ENCODE peak calls at places on chromosomes 6 and 20, in ten cellular contexts. E, L, G, H, V, Z, F, N, D and Y are unnamed samples. For H3K4me1, the result is how much of the 10 kb centered on the place peaks cover.

GRCh38 chr20:31923388-31924271 is 28.2 kb downstream of the PDRG1 start:
- DNase-seq in N (no peak), L (no peak), F (no peak), H (no peak), E (no peak), G (no peak), D (no peak), V (no peak), Z (no peak), Y (no peak)

GRCh38 chr6:130853555-130854183 is 26.5 kb downstream of the SMLR1 start:
- DNase-seq in F (no peak), V (no peak), E (no peak), Z (no peak), D (no peak), G (no peak), L (no peak), H (no peak), N (no peak), Y (no peak)

GRCh38 chr20:39897781-39898466 is 791.1 kb downstream of the MAFB start:
- DNase-seq in D (no peak), V (no peak), F (no peak), G (no peak), N (no peak), L (no peak), Z (no peak), E (no peak), H (no peak), Y (no peak)

GRCh38 chr6:150723857-150724256 is 124.2 kb downstream of the PLEKHG1 start:
- DNase-seq in H (no peak), V (no peak), Z (no peak), L (no peak), F (no peak), G (no peak), N (no peak), E (no peak), D (no peak), Y (no peak)

GRCh38 chr6:84825461-84825860 is 61.1 kb upstream of the TBX18 start:
- DNase-seq in V (no peak), G (no peak), L (no peak), E (no peak), Z (no peak), F (peak), N (no peak), H (no peak), D (no peak), Y (no peak)

GRCh38 chr20:21147593-21147992 is 21.7 kb downstream of the KIZ start:
- DNase-seq in D (no peak), L (no peak), N (no peak), E (no peak), Z (no peak), F (peak), G (no peak), V (no peak), H (no peak), Y (no peak)

GRCh38 chr6:166068768-166069167 is 98.9 kb downstream of the TBXT start:
- DNase-seq in N (no peak), E (no peak), D (no peak), G (no peak), L (no peak), V (no peak), F (no peak), Z (no peak), H (no peak), Y (no peak)

GRCh38 chr6:87105823-87106222 is 10.9 kb upstream of the CGA start:
- DNase-seq in E (no peak), G (no peak), D (no peak), F (no peak), V (no peak), L (no peak), Z (no peak), H (no peak), N (no peak), Y (no peak)

GRCh38 chr20:2172305-2173175 is 70.9 kb downstream of the STK35 start:
- DNase-seq in H (peak), N (peak), G (peak), Z (peak), D (peak), F (peak), E (peak), L (peak), V (peak), Y (peak)
- H3K4me3 ChIP-seq in H (no peak), N (no peak), G (no peak), Z (no peak), D (no peak), F (no peak), E (no peak), L (no peak), V (no peak), Y (no peak)

DNA sequence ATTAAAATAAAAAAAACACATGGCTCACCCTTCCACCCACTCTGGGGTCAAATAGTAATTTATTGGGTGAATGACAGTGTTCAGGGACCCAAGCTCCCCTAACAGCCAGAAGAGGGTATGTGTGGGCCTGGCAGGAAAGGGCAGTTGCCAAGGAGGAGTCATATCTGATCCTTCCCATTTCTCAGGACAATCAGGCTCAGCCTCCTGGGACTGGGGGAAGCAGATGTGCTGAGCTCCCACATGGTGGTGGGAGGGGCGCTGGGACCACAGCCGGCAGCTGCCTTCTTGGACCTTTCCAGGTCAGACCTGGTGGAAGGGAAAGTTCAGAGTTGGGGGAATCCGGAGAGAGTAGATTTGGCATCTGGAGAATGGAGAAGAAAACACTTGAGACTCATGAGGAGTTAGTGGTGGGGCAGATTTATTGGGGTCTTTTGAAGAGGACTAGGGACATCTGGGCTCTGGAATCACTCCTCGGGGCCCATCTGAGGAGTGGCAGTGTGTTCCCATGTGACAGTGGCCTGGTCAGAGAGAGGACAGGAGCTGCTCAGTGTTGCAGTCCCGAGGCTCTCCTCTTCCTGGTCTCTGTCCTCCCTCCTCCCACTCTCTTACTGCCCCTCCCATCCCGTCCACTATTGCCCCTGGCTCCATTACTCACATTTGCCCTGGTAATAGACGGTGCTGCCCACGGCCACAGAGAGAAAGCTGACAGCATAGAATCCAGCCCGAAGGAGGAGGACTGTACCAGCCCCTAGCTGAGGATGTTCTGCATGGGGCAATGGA is 3.0 kb downstream of the LST1 start:
- DNase-seq in N (no peak), E (no peak), H (no peak), L (no peak), D (no peak), F (no peak), Z (no peak), G (no peak), V (no peak), Y (no peak)
- H3K4me1 ChIP-seq in N (under half), E (under half), H (half or more), L (under half), D (under half), F (under half), Z (under half), G (half or more), V (half or more), Y (under half)

DNA sequence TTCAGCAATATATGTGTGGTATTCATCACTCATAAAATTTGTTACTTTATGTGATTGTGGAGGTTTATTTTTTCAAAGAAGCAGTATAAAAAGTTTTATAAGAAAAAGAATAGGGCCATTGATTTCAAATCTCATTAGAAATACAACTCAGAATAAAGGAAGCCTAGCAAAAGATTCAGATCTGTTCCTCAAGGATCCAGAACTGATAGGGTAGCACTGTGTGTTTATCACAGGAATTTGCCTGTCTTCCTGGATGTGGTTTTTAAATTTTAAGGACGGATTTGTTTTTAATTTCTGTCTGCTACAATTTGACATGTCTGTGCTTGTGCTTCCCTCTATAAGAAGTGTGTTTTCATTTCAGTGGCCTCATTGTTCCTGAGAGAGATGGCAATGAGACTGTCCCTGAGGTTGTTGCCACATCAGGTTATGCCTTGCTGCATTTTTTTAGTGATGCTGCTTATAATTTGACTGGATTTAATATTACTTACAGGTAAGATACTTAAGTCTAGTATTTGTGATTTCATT is 74.6 kb downstream of the ATRN start:
- DNase-seq in L (no peak), F (no peak), Z (no peak), H (no peak), N (no peak), D (no peak), V (no peak), E (no peak), G (no peak), Y (no peak)
- H3K27ac ChIP-seq in L (no peak), F (peak), Z (no peak), H (no peak), N (no peak), D (no peak), V (no peak), E (no peak), G (no peak), Y (no peak)

GRCh38 chr6:82641677-82642076 is 278.1 kb downstream of the TPBG start:
- DNase-seq in V (no peak), N (no peak), G (no peak), L (no peak), H (no peak), Z (no peak), F (no peak), D (no peak), E (no peak), Y (no peak)
- H3K4me3 ChIP-seq in V (no peak), N (no peak), G (no peak), L (no peak), H (no peak), Z (no peak), F (no peak), D (no peak), E (no peak), Y (no peak)

GRCh38 chr6:44237021-44237812 is 9.7 kb upstream of the HSP90AB1 start:
- DNase-seq in V (peak), E (peak), F (peak), Z (peak), G (peak), L (peak), N (peak), D (peak), H (no peak), Y (peak)

GRCh38 chr6:44233560-44234100 is 10.2 kb downstream of the SLC29A1 start:
- DNase-seq in D (no peak), E (peak), F (no peak), Z (no peak), V (no peak), G (no peak), L (no peak), H (no peak), N (no peak), Y (no peak)

GRCh38 chr6:44235891-44236516 is 10.9 kb upstream of the HSP90AB1 start:
- DNase-seq in N (no peak), Z (no peak), E (no peak), F (no peak), L (peak), H (no peak), V (no peak), D (no peak), G (no peak), Y (no peak)

GRCh38 chr6:44234101-44235090 is 11.0 kb downstream of the SLC29A1 start:
- DNase-seq in E (peak), D (peak), Z (no peak), V (no peak), L (peak), F (peak), H (no peak), N (peak), G (peak), Y (peak)

DNA sequence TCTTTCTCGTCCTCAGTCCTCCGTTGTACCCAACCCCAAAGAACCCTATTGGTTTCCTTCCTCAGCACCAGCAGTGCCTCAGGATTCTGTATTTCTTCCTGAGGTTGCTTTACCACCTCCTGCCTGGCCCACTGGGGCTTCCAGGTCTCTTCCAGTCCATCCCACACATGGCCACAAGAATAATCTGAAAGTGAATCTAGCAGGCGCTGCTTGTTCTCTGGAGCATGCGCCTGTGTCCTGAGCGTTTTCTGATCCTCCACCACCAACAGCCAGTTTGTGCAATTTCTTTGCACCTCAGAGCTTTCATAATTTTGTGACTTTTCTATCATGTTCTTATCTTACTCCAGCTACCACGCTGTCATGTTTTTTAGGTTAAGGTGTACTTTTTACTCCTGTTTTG is 11.6 kb upstream of the HSP90AB1 start:
- DNase-seq in Z (no peak), L (no peak), H (no peak), E (no peak), G (no peak), N (no peak), F (no peak), D (no peak), V (no peak), Y (no peak)
- H3K4me1 ChIP-seq in Z (under half), L (under half), H (under half), E (under half), G (half or more), N (under half), F (under half), D (half or more), V (under half), Y (under half)

GRCh38 chr6:156659317-156660198 is 117.6 kb upstream of the ARID1B start:
- DNase-seq in V (no peak), N (no peak), F (no peak), L (no peak), Z (no peak), D (no peak), E (no peak), G (no peak), H (no peak), Y (no peak)

GRCh38 chr6:156657311-156657710 is 119.9 kb upstream of the ARID1B start:
- DNase-seq in E (no peak), L (no peak), G (peak), H (no peak), F (no peak), V (no peak), D (no peak), Z (no peak), N (no peak), Y (no peak)

GRCh38 chr6:156658596-156659316 is 118.4 kb upstream of the ARID1B start:
- DNase-seq in G (no peak), Z (no peak), E (no peak), H (no peak), V (no peak), N (no peak), L (no peak), F (no peak), D (no peak), Y (no peak)

GRCh38 chr6:156660389-156660788 is 116.8 kb upstream of the ARID1B start:
- DNase-seq in H (no peak), Z (no peak), L (no peak), F (no peak), G (no peak), V (no peak), N (no peak), E (no peak), D (no peak), Y (no peak)

DNA sequence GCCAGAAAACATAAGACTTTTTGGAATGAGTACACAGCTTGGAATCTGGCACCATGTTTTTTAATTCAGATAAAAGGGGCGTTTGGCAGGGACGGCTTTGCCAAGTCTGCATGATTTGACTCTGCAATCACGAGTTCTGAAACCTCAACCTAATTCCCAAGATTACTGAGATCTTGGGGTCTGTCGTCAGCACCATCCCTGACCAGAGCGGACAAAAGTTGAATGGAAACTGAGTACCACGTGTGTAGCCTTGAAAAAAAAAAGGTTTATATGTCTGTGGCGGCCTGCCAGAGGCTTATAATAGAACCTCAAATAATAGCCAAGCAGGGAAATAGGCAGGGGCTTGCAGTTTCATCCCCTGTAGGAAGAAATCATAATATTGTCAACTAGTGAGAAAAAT is 119.0 kb upstream of the ARID1B start:
- DNase-seq in G (no peak), F (no peak), Z (no peak), V (no peak), H (no peak), E (no peak), N (no peak), D (no peak), L (no peak), Y (no peak)
- H3K27ac ChIP-seq in G (no peak), F (no peak), Z (no peak), V (no peak), H (no peak), E (no peak), N (no peak), D (peak), L (no peak), Y (no peak)

GRCh38 chr6:139825935-139826374 is 451.5 kb upstream of the CITED2 start:
- DNase-seq in N (no peak), H (no peak), D (no peak), F (no peak), G (no peak), L (no peak), V (no peak), Z (no peak), E (no peak), Y (no peak)

GRCh38 chr6:139821669-139822223 is 447.3 kb upstream of the CITED2 start:
- DNase-seq in H (no peak), N (no peak), F (no peak), L (no peak), D (no peak), V (no peak), Z (no peak), G (no peak), E (no peak), Y (no peak)

GRCh38 chr6:139823808-139824126 is 449.3 kb upstream of the CITED2 start:
- DNase-seq in H (no peak), E (no peak), V (no peak), D (no peak), L (no peak), Z (no peak), N (no peak), G (no peak), F (no peak), Y (no peak)

GRCh38 chr6:139824864-139825263 is 450.4 kb upstream of the CITED2 start:
- DNase-seq in D (no peak), F (no peak), Z (no peak), G (no peak), N (no peak), H (no peak), V (no peak), L (no peak), E (no peak), Y (no peak)

DNA sequence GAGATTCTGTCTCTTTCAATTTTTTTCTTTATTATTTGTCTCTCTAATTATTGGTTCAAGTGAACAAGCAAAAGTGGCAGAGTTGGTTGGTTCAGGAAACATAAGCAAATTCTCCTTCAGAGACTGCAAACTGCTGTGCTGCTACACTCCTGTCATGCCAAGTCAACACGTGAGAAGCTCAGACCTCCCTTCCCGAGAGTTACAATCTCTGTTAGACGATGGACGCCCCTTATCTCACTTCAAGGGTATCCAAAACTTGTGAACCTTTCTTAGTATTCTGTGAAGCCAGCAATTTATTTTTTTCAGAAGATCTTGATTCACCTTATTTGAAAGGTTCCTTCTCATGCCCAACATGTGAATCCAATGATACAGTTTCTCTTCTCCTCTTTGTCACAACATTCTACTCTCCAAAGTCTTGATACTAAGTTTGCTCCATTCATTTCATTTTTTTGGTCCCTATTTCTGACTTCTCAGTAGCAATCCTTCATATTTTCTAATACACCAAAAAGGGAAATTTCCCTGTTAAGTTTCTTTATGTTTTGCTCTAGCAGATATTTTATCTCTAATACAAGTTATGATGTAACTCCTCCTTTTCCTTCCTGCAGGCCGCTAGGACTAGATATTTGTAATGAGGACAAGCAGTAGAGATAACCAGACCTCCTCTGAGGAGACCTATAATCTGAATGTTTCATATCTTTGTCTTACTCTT is 448.8 kb upstream of the CITED2 start:
- DNase-seq in N (no peak), D (no peak), H (no peak), G (no peak), V (no peak), F (no peak), E (no peak), Z (no peak), L (no peak), Y (no peak)
- H3K4me3 ChIP-seq in N (no peak), D (no peak), H (no peak), G (no peak), V (no peak), F (no peak), E (no peak), Z (no peak), L (no peak), Y (no peak)

GRCh38 chr20:38114353-38114791 is 50.7 kb downstream of the TGM2 start:
- DNase-seq in L (peak), V (no peak), E (no peak), G (no peak), N (no peak), D (no peak), Z (no peak), H (no peak), F (peak), Y (no peak)

GRCh38 chr20:38117205-38117604 is 47.9 kb downstream of the TGM2 start:
- DNase-seq in N (no peak), G (no peak), H (no peak), D (no peak), E (no peak), Z (no peak), V (no peak), F (no peak), L (no peak), Y (no peak)

GRCh38 chr20:38115205-38115604 is 49.9 kb downstream of the TGM2 start:
- DNase-seq in D (no peak), V (no peak), G (no peak), L (peak), Z (no peak), H (no peak), E (no peak), N (no peak), F (no peak), Y (no peak)

GRCh38 chr20:38116409-38117165 is 48.5 kb downstream of the TGM2 start:
- DNase-seq in D (no peak), Z (no peak), N (no peak), H (no peak), G (no peak), V (no peak), F (no peak), E (no peak), L (no peak), Y (no peak)

GRCh38 chr20:38115896-38116295 is 49.2 kb downstream of the TGM2 start:
- DNase-seq in Z (no peak), H (no peak), N (no peak), D (no peak), E (no peak), V (no peak), G (no peak), F (no peak), L (no peak), Y (no peak)
- H3K4me1 ChIP-seq in Z (under half), H (under half), N (under half), D (under half), E (under half), V (under half), G (under half), F (under half), L (under half), Y (under half)

GRCh38 chr6:82976179-82976578 is 89.5 kb downstream of the UBE3D start:
- DNase-seq in G (no peak), H (no peak), N (no peak), D (no peak), Z (no peak), V (no peak), L (no peak), F (no peak), E (no peak), Y (no peak)
- H3K27ac ChIP-seq in G (no peak), H (no peak), N (no peak), D (no peak), Z (no peak), V (no peak), L (no peak), F (no peak), E (no peak), Y (no peak)